ENCODE peak calls at places on chromosomes 16 and 17, in four cellular contexts. Q, P, J and M are unnamed samples.
A peak's percentile ranks its signal among the peaks of the same experiment; 100 is the strongest.

GRCh38 chr16:15976929-15977637 is 27.7 kb downstream of the ABCC1 start:
- DNase-seq in Q (no peak), P (peak; percentile 91), J (peak; percentile 67), M (peak; percentile 63)

GRCh38 chr16:58086381-58087208 is 42.6 kb downstream of the CFAP20 start:
- DNase-seq in Q (no peak), P (no peak), J (no peak), M (no peak)

GRCh38 chr16:88688013-88688778 is 1.9 kb upstream of the SNAI3 start:
- DNase-seq in Q (no peak), P (peak; percentile 11), J (no peak), M (no peak)

GRCh38 chr16:68782198-68783174 is 45.4 kb downstream of the CDH1 start:
- DNase-seq in Q (no peak), P (no peak), J (no peak), M (no peak)

GRCh38 chr17:67365762-67366192 is 600 bp downstream of the PSMD12 start:
- DNase-seq in Q (no peak), P (peak; percentile 69), J (no peak), M (no peak)

GRCh38 chr16:88669986-88670385 is 7.1 kb upstream of the MVD start:
- DNase-seq in Q (no peak), P (no peak), J (no peak), M (no peak)

GRCh38 chr17:5508855-5509254 is 22.5 kb downstream of the MIS12 start:
- DNase-seq in Q (no peak), P (peak; percentile 27), J (no peak), M (no peak)

GRCh38 chr16:81885976-81886586 is 107.0 kb downstream of the PLCG2 start:
- DNase-seq in Q (no peak), P (peak; percentile 47), J (no peak), M (no peak)

GRCh38 chr17:320139-320538 is 32.5 kb downstream of the RPH3AL start:
- DNase-seq in Q (no peak), P (peak; percentile 34), J (peak; percentile 26), M (peak; percentile 16)

GRCh38 chr16:54512461-54512860 is 225.9 kb upstream of the IRX3 start:
- DNase-seq in Q (no peak), P (no peak), J (no peak), M (no peak)

GRCh38 chr17:12067425-12067824 is 46.7 kb downstream of the MAP2K4 start:
- DNase-seq in Q (no peak), P (no peak), J (no peak), M (no peak)

GRCh38 chr17:50559674-50560184 is 786 bp upstream of the CACNA1G start:
- DNase-seq in Q (peak; percentile 33), P (peak; percentile 69), J (no peak), M (peak; percentile 88)

GRCh38 chr17:78129385-78130079 is 977 bp upstream of the TMC6 start:
- DNase-seq in Q (no peak), P (no peak), J (no peak), M (no peak)

GRCh38 chr17:78529251-78529650 is 47.9 kb downstream of the DNAH17 start:
- DNase-seq in Q (no peak), P (no peak), J (no peak), M (no peak)

GRCh38 chr17:81682565-81683207 is 911 bp downstream of the ARL16 start:
- DNase-seq in Q (no peak), P (no peak), J (no peak), M (no peak)

GRCh38 chr16:12254566-12254965 is 278.0 kb downstream of the SNX29 start:
- DNase-seq in Q (no peak), P (no peak), J (no peak), M (no peak)
- H3K4me1 ChIP-seq in Q (no peaks in the 10 kb centered on the region), P (no peaks in the 10 kb centered on the region), J (no peaks in the 10 kb centered on the region), M (no peaks in the 10 kb centered on the region)

GRCh38 chr17:83178533-83179201 is 99.3 kb downstream of the METRNL start:
- DNase-seq in Q (no peak), P (no peak), J (no peak), M (no peak)
- H3K9me3 ChIP-seq in Q (no peaks in the 10 kb centered on the region), P (no peaks in the 10 kb centered on the region), J (no peaks in the 10 kb centered on the region), M (no peaks in the 10 kb centered on the region)

GRCh38 chr16:31253642-31254045 is 6.1 kb upstream of the ITGAM start:
- DNase-seq in Q (no peak), P (no peak), J (peak; percentile 63), M (peak; percentile 64)
- H3K4me3 ChIP-seq in Q (no peak overlapping the region), P (no peak overlapping the region), J (no peak overlapping the region), M (no peak overlapping the region)

GRCh38 chr17:7045492-7046126 is 1.7 kb upstream of the SLC16A11 start:
- DNase-seq in Q (peak; percentile 29), P (peak; percentile 89), J (no peak), M (no peak)

GRCh38 chr17:7042507-7043194 is 1.2 kb downstream of the SLC16A11 start:
- DNase-seq in Q (peak; percentile 29), P (peak; percentile 30), J (no peak), M (no peak)

GRCh38 chr17:7043195-7043543 is 723 bp downstream of the SLC16A11 start:
- DNase-seq in Q (no peak), P (no peak), J (peak; percentile 60), M (no peak)

GRCh38 chr17:7041607-7042506 is 2.0 kb downstream of the SLC16A11 start:
- DNase-seq in Q (no peak), P (peak; percentile 25), J (no peak), M (no peak)

GRCh38 chr17:7043544-7044268 is at the start of gene SLC16A11:
- DNase-seq in Q (no peak), P (peak; percentile 61), J (peak; percentile 71), M (no peak)
- H3K4me1 ChIP-seq in Q (peaks cover 39% of the 10 kb centered on the region), P (peaks cover 5% of the 10 kb centered on the region), J (peaks cover 21% of the 10 kb centered on the region), M (no peaks in the 10 kb centered on the region)

DNA sequence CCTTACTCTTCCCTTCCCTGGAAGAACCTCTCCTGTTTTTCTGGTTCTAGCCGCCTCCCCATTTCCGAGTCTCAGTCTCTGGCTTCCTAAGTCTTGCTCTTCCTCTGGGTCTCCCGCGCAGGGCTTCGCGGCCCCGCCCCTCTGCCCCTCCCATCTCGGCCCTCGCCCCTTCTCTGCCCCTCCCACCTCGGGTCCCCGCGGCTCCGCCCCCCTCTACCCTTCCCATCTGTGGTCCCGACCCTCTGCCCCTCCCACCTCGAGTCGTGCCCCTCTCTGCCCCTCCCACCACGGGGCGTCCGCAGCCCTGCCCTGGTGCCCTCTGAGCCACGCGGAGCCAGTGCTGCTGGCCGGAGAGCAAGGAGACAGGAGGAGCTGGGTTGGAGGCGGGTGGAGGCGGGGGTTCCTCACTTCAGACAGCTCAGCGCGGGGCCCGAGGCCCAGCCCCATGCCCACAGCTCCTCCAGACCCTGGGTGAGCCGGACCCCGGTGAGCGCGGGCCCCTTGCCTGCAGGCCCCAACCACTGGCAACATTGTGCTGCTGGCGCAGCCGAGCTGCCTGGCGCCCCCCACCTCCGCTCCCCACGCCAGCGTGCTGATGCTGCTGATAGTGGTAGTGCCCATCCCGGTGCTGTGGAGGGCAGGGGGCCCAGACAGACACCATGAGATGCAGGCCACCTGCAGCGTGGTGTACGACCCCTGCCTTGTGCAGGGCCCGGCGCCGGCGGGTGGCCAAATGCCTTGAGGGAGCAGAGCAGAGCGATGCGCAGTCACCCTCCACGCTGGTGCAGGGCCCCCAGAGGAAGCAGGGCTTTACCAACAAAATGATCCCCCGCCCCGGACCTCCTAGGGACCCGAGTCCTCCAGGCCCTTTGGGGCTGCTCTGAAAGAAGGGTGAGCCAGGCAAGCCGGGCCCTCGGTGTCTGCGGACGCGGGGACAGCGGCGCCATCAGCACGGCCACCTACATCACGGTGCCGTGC is 2115.3 kb downstream of the TP53TG3F start:
- DNase-seq in Q (no peak), P (no peak), J (no peak), M (no peak)
- H3K9me3 ChIP-seq in Q (no peaks in the 10 kb centered on the region), P (no peaks in the 10 kb centered on the region), J (no peaks in the 10 kb centered on the region), M (peaks cover 2% of the 10 kb centered on the region)

DNA sequence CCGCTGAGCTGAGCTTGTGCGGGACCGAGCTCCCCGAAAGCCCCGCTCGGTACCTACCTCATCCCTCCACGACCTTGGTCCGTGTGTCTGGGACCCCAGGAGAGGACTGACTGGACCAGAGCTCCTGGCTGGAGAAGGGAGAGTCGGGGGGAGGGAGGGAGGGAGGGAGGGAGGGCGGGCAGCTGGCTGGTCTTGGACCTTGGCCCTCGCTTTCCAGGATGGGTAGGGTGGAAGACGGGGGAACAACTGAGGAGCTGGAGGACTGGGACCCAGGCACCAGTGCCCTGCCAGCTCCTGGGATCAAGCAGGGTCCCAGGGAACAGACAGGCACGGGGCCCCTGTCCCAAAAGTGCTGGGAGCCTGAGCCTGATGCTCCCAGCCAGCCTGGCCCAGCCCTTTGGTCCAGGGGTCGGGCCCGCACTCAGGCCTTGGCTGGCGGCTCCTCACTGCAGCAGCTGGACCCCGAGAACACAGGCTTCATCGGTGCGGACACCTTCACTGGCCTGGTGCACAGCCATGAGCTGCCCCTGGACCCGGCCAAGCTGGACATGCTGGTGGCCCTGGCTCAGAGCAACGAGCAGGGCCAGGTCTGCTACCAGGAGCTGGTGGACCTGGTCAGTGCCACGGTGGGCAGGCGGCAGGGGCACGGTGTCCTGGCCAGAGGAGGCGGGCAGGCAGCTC is 553 bp downstream of the RHBDL1 start:
- DNase-seq in Q (no peak), P (no peak), J (no peak), M (no peak)
- H3K4me3 ChIP-seq in Q (no peak overlapping the region), P (peak overlapping the region; percentile 23), J (peak overlapping the region; percentile 46), M (no peak overlapping the region)

GRCh38 chr17:45371414-45372324 is 54.8 kb upstream of the MAP3K14 start:
- DNase-seq in Q (no peak), P (peak; percentile 99), J (peak; percentile 92), M (peak; percentile 91)

GRCh38 chr17:45372325-45372869 is 55.6 kb upstream of the MAP3K14 start:
- DNase-seq in Q (no peak), P (peak; percentile 32), J (no peak), M (peak; percentile 30)

GRCh38 chr17:45376606-45377005 is 56.1 kb downstream of the ARHGAP27 start:
- DNase-seq in Q (no peak), P (no peak), J (no peak), M (no peak)

GRCh38 chr17:45376171-45376564 is 56.5 kb downstream of the ARHGAP27 start:
- DNase-seq in Q (no peak), P (no peak), J (no peak), M (no peak)

DNA sequence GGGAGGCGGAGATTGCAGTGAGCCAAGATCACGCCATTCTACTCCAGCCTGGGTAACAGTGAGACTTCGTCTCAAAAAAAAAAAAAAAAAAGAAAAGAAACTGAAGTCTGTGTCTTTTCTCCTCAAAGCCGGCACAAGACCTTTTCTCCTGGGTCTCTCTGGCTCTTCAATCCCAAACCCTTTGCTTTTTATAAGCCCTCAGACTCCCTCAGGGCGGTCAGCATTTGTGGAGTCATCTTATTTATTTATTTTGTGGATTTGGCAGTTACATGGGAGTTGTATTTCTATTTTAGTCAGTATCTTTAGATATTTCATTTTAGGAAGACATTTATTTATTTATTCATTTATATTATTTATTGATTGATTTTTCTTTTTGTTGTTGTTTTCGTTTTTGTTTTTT is 57.7 kb upstream of the MAP3K14 start:
- DNase-seq in Q (no peak), P (no peak), J (no peak), M (no peak)
- H3K4me1 ChIP-seq in Q (peaks cover 5% of the 10 kb centered on the region), P (peaks cover 8% of the 10 kb centered on the region), J (peaks cover 34% of the 10 kb centered on the region), M (no peaks in the 10 kb centered on the region)